ENCODE peak calls at places on chromosome 4, in eight cellular contexts. One of them, this sample, is unnamed.

GRCh38 chr4:151276787-151277557 is at the start of gene PRSS48:
- DNase-seq in cardiac fibroblast: peak
- DNase-seq in stimulated activated CD4-positive, alpha-beta T cell treated with anti-CD3 and anti-CD28 coated beads, Interleukin-4, amount 100 ng/mL, for 48 hours: peak
- DNase-seq in globus pallidus: peak
- DNase-seq in transverse colon: peak
- DNase-seq in NCI-H1092 treated with DMSO at 0.1 percent for 48 hours: peak
- DNase-seq in CD4-positive, alpha-beta memory T cell: peak
- DNase-seq in M059J: peak
- DNase-seq in this sample: peak

GRCh38 chr4:1022739-1023066 is 11.3 kb downstream of the FGFRL1 start:
- DNase-seq in cardiac fibroblast: no peak
- DNase-seq in stimulated activated CD4-positive, alpha-beta T cell treated with anti-CD3 and anti-CD28 coated beads, Interleukin-4, amount 100 ng/mL, for 48 hours: no peak
- DNase-seq in globus pallidus: no peak
- DNase-seq in transverse colon: peak
- DNase-seq in NCI-H1092 treated with DMSO at 0.1 percent for 48 hours: no peak
- DNase-seq in CD4-positive, alpha-beta memory T cell: no peak
- DNase-seq in M059J: no peak
- DNase-seq in this sample: no peak

GRCh38 chr4:155811171-155811570 is 52.4 kb downstream of the GUCY1B1 start:
- DNase-seq in cardiac fibroblast: no peak
- DNase-seq in stimulated activated CD4-positive, alpha-beta T cell treated with anti-CD3 and anti-CD28 coated beads, Interleukin-4, amount 100 ng/mL, for 48 hours: no peak
- DNase-seq in globus pallidus: no peak
- DNase-seq in transverse colon: no peak
- DNase-seq in NCI-H1092 treated with DMSO at 0.1 percent for 48 hours: no peak
- DNase-seq in CD4-positive, alpha-beta memory T cell: no peak
- DNase-seq in M059J: peak
- DNase-seq in this sample: no peak

GRCh38 chr4:2932561-2932950 is 30.6 kb downstream of the NOP14 start:
- DNase-seq in cardiac fibroblast: no peak
- DNase-seq in stimulated activated CD4-positive, alpha-beta T cell treated with anti-CD3 and anti-CD28 coated beads, Interleukin-4, amount 100 ng/mL, for 48 hours: no peak
- DNase-seq in globus pallidus: no peak
- DNase-seq in transverse colon: no peak
- DNase-seq in NCI-H1092 treated with DMSO at 0.1 percent for 48 hours: no peak
- DNase-seq in CD4-positive, alpha-beta memory T cell: peak
- DNase-seq in M059J: no peak
- DNase-seq in this sample: no peak

GRCh38 chr4:17368408-17368807 is 143.5 kb downstream of the QDPR start:
- DNase-seq in cardiac fibroblast: no peak
- DNase-seq in stimulated activated CD4-positive, alpha-beta T cell treated with anti-CD3 and anti-CD28 coated beads, Interleukin-4, amount 100 ng/mL, for 48 hours: no peak
- DNase-seq in globus pallidus: no peak
- DNase-seq in transverse colon: no peak
- DNase-seq in NCI-H1092 treated with DMSO at 0.1 percent for 48 hours: no peak
- DNase-seq in CD4-positive, alpha-beta memory T cell: no peak
- DNase-seq in M059J: peak
- DNase-seq in this sample: no peak

GRCh38 chr4:87118826-87119225 is 101.6 kb downstream of the KLHL8 start:
- DNase-seq in cardiac fibroblast: peak
- DNase-seq in stimulated activated CD4-positive, alpha-beta T cell treated with anti-CD3 and anti-CD28 coated beads, Interleukin-4, amount 100 ng/mL, for 48 hours: no peak
- DNase-seq in globus pallidus: no peak
- DNase-seq in transverse colon: no peak
- DNase-seq in NCI-H1092 treated with DMSO at 0.1 percent for 48 hours: no peak
- DNase-seq in CD4-positive, alpha-beta memory T cell: no peak
- DNase-seq in M059J: peak
- DNase-seq in this sample: no peak

GRCh38 chr4:150818661-150819060 is 196.4 kb downstream of the LRBA start:
- DNase-seq in cardiac fibroblast: peak
- DNase-seq in stimulated activated CD4-positive, alpha-beta T cell treated with anti-CD3 and anti-CD28 coated beads, Interleukin-4, amount 100 ng/mL, for 48 hours: no peak
- DNase-seq in globus pallidus: no peak
- DNase-seq in transverse colon: no peak
- DNase-seq in NCI-H1092 treated with DMSO at 0.1 percent for 48 hours: no peak
- DNase-seq in CD4-positive, alpha-beta memory T cell: no peak
- DNase-seq in M059J: no peak
- DNase-seq in this sample: no peak

GRCh38 chr4:109046549-109047171 is 255.8 kb downstream of the COL25A1 start:
- DNase-seq in cardiac fibroblast: peak
- DNase-seq in stimulated activated CD4-positive, alpha-beta T cell treated with anti-CD3 and anti-CD28 coated beads, Interleukin-4, amount 100 ng/mL, for 48 hours: no peak
- DNase-seq in globus pallidus: no peak
- DNase-seq in transverse colon: no peak
- DNase-seq in NCI-H1092 treated with DMSO at 0.1 percent for 48 hours: no peak
- DNase-seq in CD4-positive, alpha-beta memory T cell: no peak
- DNase-seq in M059J: peak
- DNase-seq in this sample: no peak

GRCh38 chr4:158259955-158260575 is 49.8 kb downstream of the TMEM144 start:
- DNase-seq in cardiac fibroblast: peak
- DNase-seq in stimulated activated CD4-positive, alpha-beta T cell treated with anti-CD3 and anti-CD28 coated beads, Interleukin-4, amount 100 ng/mL, for 48 hours: no peak
- DNase-seq in globus pallidus: no peak
- DNase-seq in transverse colon: no peak
- DNase-seq in NCI-H1092 treated with DMSO at 0.1 percent for 48 hours: no peak
- DNase-seq in CD4-positive, alpha-beta memory T cell: no peak
- DNase-seq in M059J: peak
- DNase-seq in this sample: peak

GRCh38 chr4:163738521-163738920 is 244.0 kb downstream of the TMA16 start:
- DNase-seq in cardiac fibroblast: no peak
- DNase-seq in stimulated activated CD4-positive, alpha-beta T cell treated with anti-CD3 and anti-CD28 coated beads, Interleukin-4, amount 100 ng/mL, for 48 hours: no peak
- DNase-seq in globus pallidus: no peak
- DNase-seq in transverse colon: no peak
- DNase-seq in NCI-H1092 treated with DMSO at 0.1 percent for 48 hours: no peak
- DNase-seq in CD4-positive, alpha-beta memory T cell: no peak
- DNase-seq in M059J: no peak
- DNase-seq in this sample: no peak

GRCh38 chr4:41185614-41186609 is 28.4 kb downstream of the APBB2 start:
- DNase-seq in cardiac fibroblast: no peak
- DNase-seq in stimulated activated CD4-positive, alpha-beta T cell treated with anti-CD3 and anti-CD28 coated beads, Interleukin-4, amount 100 ng/mL, for 48 hours: no peak
- DNase-seq in globus pallidus: no peak
- DNase-seq in transverse colon: no peak
- DNase-seq in NCI-H1092 treated with DMSO at 0.1 percent for 48 hours: no peak
- DNase-seq in CD4-positive, alpha-beta memory T cell: no peak
- DNase-seq in M059J: peak
- DNase-seq in this sample: no peak

GRCh38 chr4:153651961-153652784 is 31.9 kb upstream of the TLR2 start:
- DNase-seq in cardiac fibroblast: peak
- DNase-seq in stimulated activated CD4-positive, alpha-beta T cell treated with anti-CD3 and anti-CD28 coated beads, Interleukin-4, amount 100 ng/mL, for 48 hours: peak
- DNase-seq in globus pallidus: peak
- DNase-seq in transverse colon: no peak
- DNase-seq in NCI-H1092 treated with DMSO at 0.1 percent for 48 hours: no peak
- DNase-seq in CD4-positive, alpha-beta memory T cell: no peak
- DNase-seq in M059J: peak
- DNase-seq in this sample: no peak

GRCh38 chr4:74161676-74162450 is 3.9 kb downstream of the MTHFD2L start:
- DNase-seq in cardiac fibroblast: peak
- DNase-seq in stimulated activated CD4-positive, alpha-beta T cell treated with anti-CD3 and anti-CD28 coated beads, Interleukin-4, amount 100 ng/mL, for 48 hours: no peak
- DNase-seq in globus pallidus: no peak
- DNase-seq in transverse colon: no peak
- DNase-seq in NCI-H1092 treated with DMSO at 0.1 percent for 48 hours: no peak
- DNase-seq in CD4-positive, alpha-beta memory T cell: no peak
- DNase-seq in M059J: no peak
- DNase-seq in this sample: no peak

GRCh38 chr4:134518574-134519217 is 317.1 kb upstream of the PABPC4L start:
- DNase-seq in cardiac fibroblast: no peak
- DNase-seq in stimulated activated CD4-positive, alpha-beta T cell treated with anti-CD3 and anti-CD28 coated beads, Interleukin-4, amount 100 ng/mL, for 48 hours: no peak
- DNase-seq in globus pallidus: no peak
- DNase-seq in transverse colon: no peak
- DNase-seq in NCI-H1092 treated with DMSO at 0.1 percent for 48 hours: no peak
- DNase-seq in CD4-positive, alpha-beta memory T cell: no peak
- DNase-seq in M059J: no peak
- DNase-seq in this sample: no peak

GRCh38 chr4:148026022-148026421 is 294.1 kb downstream of the ARHGAP10 start:
- DNase-seq in cardiac fibroblast: peak
- DNase-seq in stimulated activated CD4-positive, alpha-beta T cell treated with anti-CD3 and anti-CD28 coated beads, Interleukin-4, amount 100 ng/mL, for 48 hours: no peak
- DNase-seq in globus pallidus: no peak
- DNase-seq in transverse colon: no peak
- DNase-seq in NCI-H1092 treated with DMSO at 0.1 percent for 48 hours: no peak
- DNase-seq in CD4-positive, alpha-beta memory T cell: no peak
- DNase-seq in M059J: peak
- DNase-seq in this sample: no peak

GRCh38 chr4:183905081-183905592 is at the start of gene STOX2:
- DNase-seq in cardiac fibroblast: peak
- DNase-seq in stimulated activated CD4-positive, alpha-beta T cell treated with anti-CD3 and anti-CD28 coated beads, Interleukin-4, amount 100 ng/mL, for 48 hours: no peak
- DNase-seq in globus pallidus: peak
- DNase-seq in transverse colon: peak
- DNase-seq in NCI-H1092 treated with DMSO at 0.1 percent for 48 hours: peak
- DNase-seq in CD4-positive, alpha-beta memory T cell: no peak
- DNase-seq in M059J: peak
- DNase-seq in this sample: peak

GRCh38 chr4:4857809-4858508 is 1.5 kb upstream of the MSX1 start:
- DNase-seq in cardiac fibroblast: no peak
- DNase-seq in stimulated activated CD4-positive, alpha-beta T cell treated with anti-CD3 and anti-CD28 coated beads, Interleukin-4, amount 100 ng/mL, for 48 hours: no peak
- DNase-seq in globus pallidus: no peak
- DNase-seq in transverse colon: no peak
- DNase-seq in NCI-H1092 treated with DMSO at 0.1 percent for 48 hours: no peak
- DNase-seq in CD4-positive, alpha-beta memory T cell: no peak
- DNase-seq in M059J: no peak
- DNase-seq in this sample: no peak

GRCh38 chr4:88283661-88284377 is 542 bp downstream of the PPM1K start:
- DNase-seq in cardiac fibroblast: no peak
- DNase-seq in stimulated activated CD4-positive, alpha-beta T cell treated with anti-CD3 and anti-CD28 coated beads, Interleukin-4, amount 100 ng/mL, for 48 hours: peak
- DNase-seq in globus pallidus: peak
- DNase-seq in transverse colon: peak
- DNase-seq in NCI-H1092 treated with DMSO at 0.1 percent for 48 hours: peak
- DNase-seq in CD4-positive, alpha-beta memory T cell: peak
- DNase-seq in M059J: peak
- DNase-seq in this sample: peak

GRCh38 chr4:110840221-110840654 is 217.4 kb upstream of the PITX2 start:
- DNase-seq in cardiac fibroblast: peak
- DNase-seq in stimulated activated CD4-positive, alpha-beta T cell treated with anti-CD3 and anti-CD28 coated beads, Interleukin-4, amount 100 ng/mL, for 48 hours: no peak
- DNase-seq in globus pallidus: no peak
- DNase-seq in transverse colon: no peak
- DNase-seq in NCI-H1092 treated with DMSO at 0.1 percent for 48 hours: no peak
- DNase-seq in CD4-positive, alpha-beta memory T cell: no peak
- DNase-seq in M059J: peak
- DNase-seq in this sample: no peak

GRCh38 chr4:107991945-107992625 is 2.4 kb downstream of the HADH start:
- DNase-seq in cardiac fibroblast: peak
- DNase-seq in stimulated activated CD4-positive, alpha-beta T cell treated with anti-CD3 and anti-CD28 coated beads, Interleukin-4, amount 100 ng/mL, for 48 hours: no peak
- DNase-seq in globus pallidus: no peak
- DNase-seq in transverse colon: no peak
- DNase-seq in NCI-H1092 treated with DMSO at 0.1 percent for 48 hours: no peak
- DNase-seq in CD4-positive, alpha-beta memory T cell: no peak
- DNase-seq in M059J: no peak
- DNase-seq in this sample: no peak

GRCh38 chr4:1531683-1532548 is 125.7 kb upstream of the NKX1-1 start:
- DNase-seq in cardiac fibroblast: no peak
- DNase-seq in stimulated activated CD4-positive, alpha-beta T cell treated with anti-CD3 and anti-CD28 coated beads, Interleukin-4, amount 100 ng/mL, for 48 hours: no peak
- DNase-seq in globus pallidus: no peak
- DNase-seq in transverse colon: no peak
- DNase-seq in NCI-H1092 treated with DMSO at 0.1 percent for 48 hours: no peak
- DNase-seq in CD4-positive, alpha-beta memory T cell: no peak
- DNase-seq in M059J: no peak
- DNase-seq in this sample: no peak

GRCh38 chr4:82031386-82031785 is 342.4 kb downstream of the HNRNPD start:
- DNase-seq in cardiac fibroblast: no peak
- DNase-seq in stimulated activated CD4-positive, alpha-beta T cell treated with anti-CD3 and anti-CD28 coated beads, Interleukin-4, amount 100 ng/mL, for 48 hours: no peak
- DNase-seq in globus pallidus: no peak
- DNase-seq in transverse colon: no peak
- DNase-seq in NCI-H1092 treated with DMSO at 0.1 percent for 48 hours: no peak
- DNase-seq in CD4-positive, alpha-beta memory T cell: no peak
- DNase-seq in M059J: no peak
- DNase-seq in this sample: no peak

GRCh38 chr4:187020681-187021080 is 297.0 kb upstream of the FAT1 start:
- DNase-seq in cardiac fibroblast: no peak
- DNase-seq in stimulated activated CD4-positive, alpha-beta T cell treated with anti-CD3 and anti-CD28 coated beads, Interleukin-4, amount 100 ng/mL, for 48 hours: no peak
- DNase-seq in globus pallidus: no peak
- DNase-seq in transverse colon: no peak
- DNase-seq in NCI-H1092 treated with DMSO at 0.1 percent for 48 hours: no peak
- DNase-seq in CD4-positive, alpha-beta memory T cell: no peak
- DNase-seq in M059J: no peak
- DNase-seq in this sample: no peak

GRCh38 chr4:14404730-14405129 is 597.6 kb upstream of the CPEB2 start:
- DNase-seq in cardiac fibroblast: peak
- DNase-seq in stimulated activated CD4-positive, alpha-beta T cell treated with anti-CD3 and anti-CD28 coated beads, Interleukin-4, amount 100 ng/mL, for 48 hours: no peak
- DNase-seq in globus pallidus: peak
- DNase-seq in transverse colon: no peak
- DNase-seq in NCI-H1092 treated with DMSO at 0.1 percent for 48 hours: no peak
- DNase-seq in CD4-positive, alpha-beta memory T cell: no peak
- DNase-seq in M059J: no peak
- DNase-seq in this sample: no peak